ENCODE peak calls at places on chromosomes 11 and 22, in nine cellular contexts. One of them, this sample, is unnamed.
A peak's percentile ranks its signal among the peaks of the same experiment; 100 is the strongest.

GRCh38 chr22:48082284-48082683 is 1319.8 kb downstream of the TBC1D22A start:
- DNase-seq in WERI-Rb-1: no peak
- DNase-seq in fibroblast of the aortic adventitia: no peak
- DNase-seq in PC-9: no peak
- DNase-seq in progenitor cell of endocrine pancreas: no peak
- DNase-seq in body of pancreas: no peak
- DNase-seq in dorsolateral prefrontal cortex: no peak
- DNase-seq in neural crest cell: no peak
- DNase-seq in mammary epithelial cell: no peak
- DNase-seq in this sample: no peak

GRCh38 chr11:27213232-27213660 is 149.8 kb downstream of the CCDC34 start:
- DNase-seq in mammary epithelial cell: peak; percentile 79
- DNase-seq in neural crest cell: no peak
- DNase-seq in PC-9: no peak
- DNase-seq in fibroblast of the aortic adventitia: peak; percentile 93
- DNase-seq in WERI-Rb-1: no peak
- DNase-seq in body of pancreas: peak; percentile 15
- DNase-seq in progenitor cell of endocrine pancreas: no peak
- DNase-seq in dorsolateral prefrontal cortex: no peak
- DNase-seq in this sample: no peak

GRCh38 chr11:100576044-100577021 is 110.8 kb upstream of the ARHGAP42 start:
- DNase-seq in progenitor cell of endocrine pancreas: no peak
- DNase-seq in fibroblast of the aortic adventitia: peak; percentile 76
- DNase-seq in WERI-Rb-1: no peak
- DNase-seq in body of pancreas: peak; percentile 33
- DNase-seq in dorsolateral prefrontal cortex: no peak
- DNase-seq in mammary epithelial cell: peak; percentile 38
- DNase-seq in neural crest cell: peak; percentile 6
- DNase-seq in PC-9: peak; percentile 6
- DNase-seq in this sample: no peak

GRCh38 chr11:68118753-68119448 is 2.3 kb downstream of the CHKA start:
- DNase-seq in mammary epithelial cell: no peak
- DNase-seq in progenitor cell of endocrine pancreas: no peak
- DNase-seq in WERI-Rb-1: no peak
- DNase-seq in body of pancreas: peak; percentile 71
- DNase-seq in neural crest cell: no peak
- DNase-seq in dorsolateral prefrontal cortex: no peak
- DNase-seq in fibroblast of the aortic adventitia: no peak
- DNase-seq in PC-9: no peak
- DNase-seq in this sample: no peak

GRCh38 chr11:45092901-45093760 is 53.3 kb upstream of the PRDM11 start:
- DNase-seq in WERI-Rb-1: peak; percentile 10
- DNase-seq in progenitor cell of endocrine pancreas: no peak
- DNase-seq in dorsolateral prefrontal cortex: no peak
- DNase-seq in PC-9: no peak
- DNase-seq in mammary epithelial cell: peak; percentile 17
- DNase-seq in neural crest cell: no peak
- DNase-seq in fibroblast of the aortic adventitia: peak; percentile 66
- DNase-seq in body of pancreas: no peak
- DNase-seq in this sample: no peak

GRCh38 chr22:23029521-23030228 is 40.6 kb upstream of the GNAZ start:
- DNase-seq in PC-9: no peak
- DNase-seq in neural crest cell: no peak
- DNase-seq in mammary epithelial cell: no peak
- DNase-seq in body of pancreas: no peak
- DNase-seq in fibroblast of the aortic adventitia: no peak
- DNase-seq in dorsolateral prefrontal cortex: no peak
- DNase-seq in progenitor cell of endocrine pancreas: no peak
- DNase-seq in WERI-Rb-1: no peak
- DNase-seq in this sample: no peak

GRCh38 chr22:21718492-21718891 is 17.1 kb downstream of the YPEL1 start:
- DNase-seq in body of pancreas: no peak
- DNase-seq in neural crest cell: no peak
- DNase-seq in PC-9: no peak
- DNase-seq in mammary epithelial cell: no peak
- DNase-seq in progenitor cell of endocrine pancreas: no peak
- DNase-seq in WERI-Rb-1: no peak
- DNase-seq in dorsolateral prefrontal cortex: no peak
- DNase-seq in fibroblast of the aortic adventitia: no peak
- DNase-seq in this sample: no peak

GRCh38 chr11:8640305-8640932 is 42.0 kb downstream of the TRIM66 start:
- DNase-seq in progenitor cell of endocrine pancreas: no peak
- DNase-seq in fibroblast of the aortic adventitia: no peak
- DNase-seq in dorsolateral prefrontal cortex: no peak
- DNase-seq in mammary epithelial cell: no peak
- DNase-seq in body of pancreas: no peak
- DNase-seq in PC-9: no peak
- DNase-seq in neural crest cell: no peak
- DNase-seq in WERI-Rb-1: no peak
- DNase-seq in this sample: no peak

GRCh38 chr22:38865201-38866023 is 6.6 kb downstream of the CBX6 start:
- DNase-seq in neural crest cell: no peak
- DNase-seq in progenitor cell of endocrine pancreas: no peak
- DNase-seq in dorsolateral prefrontal cortex: no peak
- DNase-seq in WERI-Rb-1: peak; percentile 4
- DNase-seq in body of pancreas: no peak
- DNase-seq in PC-9: no peak
- DNase-seq in mammary epithelial cell: no peak
- DNase-seq in fibroblast of the aortic adventitia: no peak
- DNase-seq in this sample: no peak

GRCh38 chr22:36937319-36938027 is 24.0 kb downstream of the CSF2RB start:
- DNase-seq in PC-9: no peak
- DNase-seq in fibroblast of the aortic adventitia: no peak
- DNase-seq in progenitor cell of endocrine pancreas: no peak
- DNase-seq in body of pancreas: no peak
- DNase-seq in neural crest cell: no peak
- DNase-seq in dorsolateral prefrontal cortex: no peak
- DNase-seq in WERI-Rb-1: no peak
- DNase-seq in mammary epithelial cell: no peak
- DNase-seq in this sample: no peak

GRCh38 chr11:124738713-124739478 is 846 bp upstream of the NRGN start:
- DNase-seq in mammary epithelial cell: no peak
- DNase-seq in PC-9: no peak
- DNase-seq in neural crest cell: no peak
- DNase-seq in fibroblast of the aortic adventitia: no peak
- DNase-seq in body of pancreas: no peak
- DNase-seq in WERI-Rb-1: no peak
- DNase-seq in dorsolateral prefrontal cortex: no peak
- DNase-seq in progenitor cell of endocrine pancreas: no peak
- DNase-seq in this sample: no peak

GRCh38 chr11:123973816-123974215 is 3.8 kb downstream of the OR10S1 start:
- DNase-seq in mammary epithelial cell: peak; percentile 93
- DNase-seq in dorsolateral prefrontal cortex: no peak
- DNase-seq in progenitor cell of endocrine pancreas: no peak
- DNase-seq in fibroblast of the aortic adventitia: peak; percentile 80
- DNase-seq in WERI-Rb-1: no peak
- DNase-seq in body of pancreas: no peak
- DNase-seq in PC-9: no peak
- DNase-seq in neural crest cell: no peak
- DNase-seq in this sample: no peak

GRCh38 chr22:39872548-39872947 is 21.0 kb downstream of the ENTHD1 start:
- DNase-seq in dorsolateral prefrontal cortex: no peak
- DNase-seq in mammary epithelial cell: no peak
- DNase-seq in progenitor cell of endocrine pancreas: no peak
- DNase-seq in PC-9: no peak
- DNase-seq in WERI-Rb-1: no peak
- DNase-seq in neural crest cell: no peak
- DNase-seq in fibroblast of the aortic adventitia: no peak
- DNase-seq in body of pancreas: no peak
- DNase-seq in this sample: no peak

GRCh38 chr22:32674925-32675825 is 126.3 kb upstream of the TIMP3 start:
- DNase-seq in progenitor cell of endocrine pancreas: no peak
- DNase-seq in mammary epithelial cell: no peak
- DNase-seq in dorsolateral prefrontal cortex: no peak
- DNase-seq in neural crest cell: no peak
- DNase-seq in PC-9: no peak
- DNase-seq in body of pancreas: no peak
- DNase-seq in fibroblast of the aortic adventitia: peak; percentile 32
- DNase-seq in WERI-Rb-1: no peak
- DNase-seq in this sample: no peak
- TF ChIP-seq CTCF in progenitor cell of endocrine pancreas: no peak
- TF ChIP-seq CTCF in mammary epithelial cell: no peak
- TF ChIP-seq CTCF in dorsolateral prefrontal cortex: no peak
- TF ChIP-seq CTCF in neural crest cell: no peak
- TF ChIP-seq CTCF in PC-9: no peak
- TF ChIP-seq CTCF in body of pancreas: no peak
- TF ChIP-seq CTCF in fibroblast of the aortic adventitia: peak; percentile 37
- TF ChIP-seq CTCF in WERI-Rb-1: no peak
- TF ChIP-seq CTCF in this sample: no peak

DNA sequence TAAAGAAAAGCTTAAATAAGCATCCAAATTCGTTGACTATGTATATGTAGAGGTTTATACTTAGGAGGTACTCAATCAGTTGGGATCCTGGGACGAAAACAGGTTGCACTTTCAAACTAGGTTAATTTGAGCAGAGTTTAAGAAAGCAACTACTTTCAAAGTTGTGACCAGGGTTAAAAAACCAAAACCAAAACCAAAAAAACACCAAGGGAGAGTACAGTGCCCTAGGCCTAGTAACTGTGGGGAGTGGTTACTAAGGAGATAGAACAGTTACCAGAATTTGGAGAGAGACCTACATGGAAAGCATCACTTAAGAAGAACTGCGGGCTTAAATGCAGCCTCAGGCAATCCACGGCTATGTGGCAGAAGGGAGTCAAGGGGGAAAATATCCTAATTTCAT is 148.3 kb downstream of the JRKL start:
- DNase-seq in dorsolateral prefrontal cortex: no peak
- DNase-seq in mammary epithelial cell: no peak
- DNase-seq in fibroblast of the aortic adventitia: no peak
- DNase-seq in progenitor cell of endocrine pancreas: no peak
- DNase-seq in neural crest cell: no peak
- DNase-seq in WERI-Rb-1: no peak
- DNase-seq in body of pancreas: no peak
- DNase-seq in PC-9: no peak
- DNase-seq in this sample: no peak
- TF ChIP-seq CTCF in dorsolateral prefrontal cortex: no peak
- TF ChIP-seq CTCF in mammary epithelial cell: no peak
- TF ChIP-seq CTCF in fibroblast of the aortic adventitia: no peak
- TF ChIP-seq CTCF in progenitor cell of endocrine pancreas: no peak
- TF ChIP-seq CTCF in neural crest cell: no peak
- TF ChIP-seq CTCF in WERI-Rb-1: no peak
- TF ChIP-seq CTCF in body of pancreas: no peak
- TF ChIP-seq CTCF in PC-9: no peak
- TF ChIP-seq CTCF in this sample: no peak

GRCh38 chr11:107221743-107222142 is 203.5 kb upstream of the GUCY1A2 start:
- DNase-seq in mammary epithelial cell: no peak
- DNase-seq in neural crest cell: no peak
- DNase-seq in body of pancreas: no peak
- DNase-seq in progenitor cell of endocrine pancreas: no peak
- DNase-seq in WERI-Rb-1: no peak
- DNase-seq in PC-9: no peak
- DNase-seq in dorsolateral prefrontal cortex: no peak
- DNase-seq in fibroblast of the aortic adventitia: no peak
- DNase-seq in this sample: no peak
- TF ChIP-seq CTCF in mammary epithelial cell: no peak
- TF ChIP-seq CTCF in neural crest cell: no peak
- TF ChIP-seq CTCF in body of pancreas: no peak
- TF ChIP-seq CTCF in progenitor cell of endocrine pancreas: no peak
- TF ChIP-seq CTCF in WERI-Rb-1: no peak
- TF ChIP-seq CTCF in PC-9: no peak
- TF ChIP-seq CTCF in dorsolateral prefrontal cortex: no peak
- TF ChIP-seq CTCF in fibroblast of the aortic adventitia: no peak
- TF ChIP-seq CTCF in this sample: no peak

GRCh38 chr11:93113824-93114223 is 84.0 kb downstream of the SLC36A4 start:
- DNase-seq in mammary epithelial cell: no peak
- DNase-seq in fibroblast of the aortic adventitia: no peak
- DNase-seq in body of pancreas: no peak
- DNase-seq in progenitor cell of endocrine pancreas: no peak
- DNase-seq in neural crest cell: no peak
- DNase-seq in dorsolateral prefrontal cortex: no peak
- DNase-seq in WERI-Rb-1: no peak
- DNase-seq in PC-9: no peak
- DNase-seq in this sample: no peak
- TF ChIP-seq CTCF in mammary epithelial cell: no peak
- TF ChIP-seq CTCF in fibroblast of the aortic adventitia: no peak
- TF ChIP-seq CTCF in body of pancreas: no peak
- TF ChIP-seq CTCF in progenitor cell of endocrine pancreas: peak; percentile 25
- TF ChIP-seq CTCF in neural crest cell: no peak
- TF ChIP-seq CTCF in dorsolateral prefrontal cortex: no peak
- TF ChIP-seq CTCF in WERI-Rb-1: peak; percentile 7
- TF ChIP-seq CTCF in PC-9: no peak
- TF ChIP-seq CTCF in this sample: peak; percentile 18

GRCh38 chr11:17563248-17563647 is 16.2 kb downstream of the OTOG start:
- DNase-seq in mammary epithelial cell: peak; percentile 2
- DNase-seq in fibroblast of the aortic adventitia: no peak
- DNase-seq in WERI-Rb-1: peak; percentile 27
- DNase-seq in neural crest cell: no peak
- DNase-seq in PC-9: no peak
- DNase-seq in body of pancreas: no peak
- DNase-seq in progenitor cell of endocrine pancreas: no peak
- DNase-seq in dorsolateral prefrontal cortex: no peak
- DNase-seq in this sample: no peak
- TF ChIP-seq CTCF in mammary epithelial cell: no peak
- TF ChIP-seq CTCF in fibroblast of the aortic adventitia: no peak
- TF ChIP-seq CTCF in WERI-Rb-1: peak; percentile 43
- TF ChIP-seq CTCF in neural crest cell: no peak
- TF ChIP-seq CTCF in PC-9: no peak
- TF ChIP-seq CTCF in body of pancreas: no peak
- TF ChIP-seq CTCF in progenitor cell of endocrine pancreas: no peak
- TF ChIP-seq CTCF in dorsolateral prefrontal cortex: no peak
- TF ChIP-seq CTCF in this sample: no peak

This sample was measured in glutamatergic neuron.